ENCODE peak calls at places on chromosomes 12 and 14, in eight cellular contexts. P, C, U, I, Q, G, T and S are unnamed samples.

GRCh38 chr12:11959117-11959823 is 111.5 kb upstream of the BCL2L14 start:
- DNase-seq in P (no peak), C (no peak), U (no peak), I (no peak), Q (peak), G (no peak), T (no peak), S (no peak)

GRCh38 chr14:21528381-21529348 is 2.5 kb upstream of the SALL2 start:
- DNase-seq in P (no peak), C (no peak), U (no peak), I (peak), Q (no peak), G (no peak), T (no peak), S (no peak)

GRCh38 chr12:125329239-125330238 is 264.3 kb downstream of the AACS start:
- DNase-seq in P (no peak), C (no peak), U (no peak), I (no peak), Q (no peak), G (no peak), T (no peak), S (no peak)

GRCh38 chr14:102192840-102193502 is 53.3 kb downstream of the WDR20 start:
- DNase-seq in P (no peak), C (no peak), U (no peak), I (no peak), Q (no peak), G (no peak), T (no peak), S (no peak)

GRCh38 chr12:89566615-89567014 is 40.8 kb upstream of the POC1B start:
- DNase-seq in P (no peak), C (no peak), U (no peak), I (no peak), Q (peak), G (no peak), T (no peak), S (no peak)

GRCh38 chr14:68661226-68662225 is 131.3 kb downstream of the ZFP36L1 start:
- DNase-seq in P (peak), C (no peak), U (no peak), I (no peak), Q (no peak), G (no peak), T (no peak), S (peak)

GRCh38 chr14:70909788-70910614 is 2.7 kb downstream of the PCNX1 start:
- DNase-seq in P (no peak), C (no peak), U (no peak), I (no peak), Q (no peak), G (no peak), T (no peak), S (no peak)

GRCh38 chr12:99087278-99087677 is 442.2 kb downstream of the APAF1 start:
- DNase-seq in P (no peak), C (no peak), U (no peak), I (no peak), Q (no peak), G (no peak), T (no peak), S (no peak)

GRCh38 chr12:80504389-80505153 is 60.5 kb downstream of the PTPRQ start:
- DNase-seq in P (no peak), C (no peak), U (no peak), I (peak), Q (peak), G (no peak), T (peak), S (no peak)

GRCh38 chr14:103522649-103523582 is at the start of gene CKB:
- DNase-seq in P (peak), C (no peak), U (no peak), I (no peak), Q (no peak), G (peak), T (peak), S (peak)

GRCh38 chr14:24231263-24232120 is 675 bp downstream of the NEDD8 start:
- DNase-seq in P (no peak), C (no peak), U (no peak), I (peak), Q (no peak), G (peak), T (no peak), S (no peak)

DNA sequence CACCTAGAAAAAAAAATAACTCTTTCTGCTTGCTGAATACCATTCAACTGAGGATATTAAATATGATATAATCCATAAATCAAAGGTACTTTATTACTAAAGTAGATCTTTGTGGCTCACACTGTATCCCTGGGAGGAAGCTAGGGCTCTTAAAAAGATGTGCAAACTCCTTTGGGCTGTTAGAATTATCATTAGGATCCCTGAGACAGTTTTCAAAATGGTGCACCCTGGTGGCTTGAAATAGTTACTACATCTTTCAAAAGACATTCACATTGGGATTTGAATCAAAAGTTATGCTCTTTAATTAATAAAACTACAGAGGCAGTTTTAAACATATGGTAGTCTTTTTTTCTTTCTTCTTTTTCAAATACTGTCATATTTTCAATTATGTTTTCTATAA is 228.5 kb upstream of the G2E3 start:
- DNase-seq in P (no peak), C (no peak), U (no peak), I (peak), Q (peak), G (no peak), T (peak), S (no peak)
- TF ChIP-seq CTCF in P (no peak), C (no peak), U (peak), I (peak), Q (peak), G (no peak), T (peak), S (no peak)

DNA sequence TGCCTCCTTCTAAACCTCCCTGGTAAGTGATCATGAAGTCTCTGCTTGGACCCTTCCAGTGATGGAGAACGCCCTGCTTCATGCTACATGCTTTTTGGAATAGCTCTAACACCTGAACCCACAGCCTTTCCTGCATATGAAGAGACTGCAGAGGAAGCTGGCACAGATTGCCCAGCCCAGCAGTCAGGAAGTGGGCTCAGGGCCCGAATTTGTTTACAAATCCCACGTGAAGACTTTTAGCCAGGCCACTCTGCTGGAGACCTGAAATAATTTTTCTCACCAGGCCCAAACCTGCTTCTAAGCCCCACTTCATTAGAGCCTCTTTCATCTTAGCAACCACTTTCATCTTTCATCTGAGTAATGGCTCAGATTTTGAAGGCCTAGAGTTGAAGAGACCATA is 22.9 kb downstream of the RTN1 start:
- DNase-seq in P (no peak), C (no peak), U (no peak), I (no peak), Q (no peak), G (no peak), T (no peak), S (no peak)
- H3K4me3 ChIP-seq in P (no peak), C (no peak), U (no peak), I (no peak), Q (no peak), G (no peak), T (no peak), S (no peak)

DNA sequence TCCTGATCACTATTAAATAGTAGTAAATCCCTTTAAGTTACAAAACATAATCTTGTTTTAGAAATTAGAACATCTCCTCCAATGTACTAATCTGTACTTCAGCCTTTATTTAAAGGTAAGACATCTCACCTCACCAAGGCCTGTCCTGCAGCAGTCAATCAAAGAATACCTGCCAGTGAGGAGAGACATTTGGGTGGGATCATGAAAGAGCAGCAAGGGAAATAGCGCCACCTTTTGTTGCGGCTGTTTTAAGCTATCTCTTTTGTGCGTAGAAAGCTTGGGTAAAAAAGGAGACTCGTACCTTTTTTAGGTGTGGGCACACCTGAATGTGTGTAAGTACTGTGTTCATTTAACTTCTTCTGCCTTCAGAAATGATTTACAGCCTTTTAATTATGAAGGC is 117.8 kb upstream of the TMTC1 start:
- DNase-seq in P (no peak), C (no peak), U (no peak), I (no peak), Q (peak), G (no peak), T (no peak), S (no peak)
- TF ChIP-seq CTCF in P (no peak), C (peak), U (no peak), I (no peak), Q (peak), G (no peak), T (no peak), S (no peak)

GRCh38 chr12:53451661-53452158 is at the start of gene PCBP2:
- DNase-seq in P (peak), C (peak), U (peak), I (peak), Q (peak), G (peak), T (peak), S (peak)
- H3K4me3 ChIP-seq in P (peak), C (peak), U (peak), I (peak), Q (peak), G (peak), T (peak), S (peak)

GRCh38 chr14:57189070-57189469 is 79.6 kb downstream of the EXOC5 start:
- DNase-seq in P (no peak), C (peak), U (no peak), I (no peak), Q (peak), G (no peak), T (peak), S (no peak)
- TF ChIP-seq CTCF in P (no peak), C (no peak), U (no peak), I (no peak), Q (peak), G (no peak), T (peak), S (no peak)

GRCh38 chr12:93466625-93467350 is 526 bp upstream of the MRPL42 start:
- DNase-seq in P (peak), C (no peak), U (no peak), I (no peak), Q (no peak), G (no peak), T (no peak), S (no peak)
- H3K4me3 ChIP-seq in P (peak), C (peak), U (no peak), I (peak), Q (peak), G (peak), T (no peak), S (peak)

GRCh38 chr12:121781751-121782615 is 11.5 kb downstream of the RHOF start:
- DNase-seq in P (no peak), C (peak), U (no peak), I (peak), Q (peak), G (no peak), T (no peak), S (no peak)
- TF ChIP-seq CTCF in P (no peak), C (no peak), U (no peak), I (no peak), Q (no peak), G (no peak), T (no peak), S (no peak)